ENCODE peak calls at places on chromosomes 11 and 22, in eight cellular contexts. B is HepG2; O is NCI-H526; K is LoVo; M is posterior vena cava; G is NCI-H1417; L is stimulated activated CD4-positive, alpha-beta T cell treated with anti-CD3 and anti-CD28 coated beads, Interleukin-12 subunit alpha, Interleukin-12 subunit beta, amount 100 ng/mL, for 4 hours; F is left colon. Y is an unnamed sample.

GRCh38 chr11:133191931-133192330 is 340.4 kb downstream of the OPCML start:
- DNase-seq in B (no peak), O (no peak), K (no peak), M (no peak), G (no peak), L (no peak), F (no peak), Y (no peak)

GRCh38 chr11:114928260-114928870 is 250.0 kb downstream of the NXPE2 start:
- DNase-seq in B (no peak), O (no peak), K (no peak), M (no peak), G (no peak), L (no peak), F (no peak), Y (no peak)

GRCh38 chr11:22795914-22796313 is 33.7 kb downstream of the SVIP start:
- DNase-seq in B (no peak), O (no peak), K (no peak), M (no peak), G (no peak), L (no peak), F (no peak), Y (no peak)

GRCh38 chr11:11545285-11546275 is 76.2 kb downstream of the GALNT18 start:
- DNase-seq in B (no peak), O (no peak), K (no peak), M (no peak), G (no peak), L (no peak), F (no peak), Y (no peak)

GRCh38 chr11:119120639-119121007 is 757 bp upstream of the HINFP start:
- DNase-seq in B (no peak), O (peak), K (no peak), M (no peak), G (peak), L (no peak), F (no peak), Y (no peak)

GRCh38 chr11:11949482-11949881 is 58.9 kb downstream of the DKK3 start:
- DNase-seq in B (no peak), O (no peak), K (no peak), M (no peak), G (no peak), L (no peak), F (no peak), Y (no peak)

GRCh38 chr11:59145534-59145933 is 2.9 kb downstream of the FAM111A start:
- DNase-seq in B (no peak), O (no peak), K (no peak), M (no peak), G (no peak), L (no peak), F (no peak), Y (peak)

GRCh38 chr22:46012881-46013281 is 35.9 kb upstream of the WNT7B start:
- DNase-seq in B (no peak), O (no peak), K (no peak), M (peak), G (no peak), L (no peak), F (peak), Y (no peak)

GRCh38 chr22:19799322-19800190 is 39.0 kb downstream of the TBX1 start:
- DNase-seq in B (no peak), O (no peak), K (no peak), M (peak), G (no peak), L (no peak), F (no peak), Y (no peak)

GRCh38 chr22:21443057-21443734 is 24.0 kb upstream of the TMEM191C start:
- DNase-seq in B (no peak), O (no peak), K (no peak), M (peak), G (no peak), L (no peak), F (peak), Y (no peak)

GRCh38 chr11:14007566-14007965 is 45.0 kb downstream of the SPON1 start:
- DNase-seq in B (no peak), O (no peak), K (no peak), M (no peak), G (no peak), L (no peak), F (no peak), Y (no peak)

GRCh38 chr11:94597896-94598295 is 30.7 kb downstream of the PIWIL4 start:
- DNase-seq in B (peak), O (peak), K (no peak), M (no peak), G (no peak), L (no peak), F (no peak), Y (peak)

GRCh38 chr22:37507731-37508130 is 11.5 kb downstream of the CARD10 start:
- DNase-seq in B (no peak), O (no peak), K (no peak), M (no peak), G (no peak), L (no peak), F (peak), Y (no peak)

GRCh38 chr22:32328306-32329201 is 29.1 kb upstream of the RFPL3 start:
- DNase-seq in B (no peak), O (no peak), K (no peak), M (peak), G (no peak), L (no peak), F (no peak), Y (no peak)

GRCh38 chr11:6204708-6205107 is 649 bp upstream of the C11orf42 start:
- DNase-seq in B (peak), O (no peak), K (no peak), M (no peak), G (no peak), L (no peak), F (no peak), Y (peak)

GRCh38 chr11:3225159-3225758 is 6.6 kb upstream of the MRGPRG start:
- DNase-seq in B (no peak), O (no peak), K (no peak), M (peak), G (no peak), L (no peak), F (no peak), Y (no peak)

GRCh38 chr11:102252339-102252891 is 64.9 kb upstream of the BIRC3 start:
- DNase-seq in B (no peak), O (no peak), K (no peak), M (no peak), G (no peak), L (no peak), F (no peak), Y (no peak)

GRCh38 chr11:42647993-42648392 is 663.8 kb upstream of the API5 start:
- DNase-seq in B (no peak), O (no peak), K (no peak), M (no peak), G (no peak), L (no peak), F (no peak), Y (no peak)

GRCh38 chr11:824292-824880 is 3.3 kb upstream of the CRACR2B start:
- DNase-seq in B (no peak), O (peak), K (no peak), M (no peak), G (peak), L (no peak), F (peak), Y (no peak)

GRCh38 chr11:8263109-8263768 is 439 bp downstream of the LMO1 start:
- DNase-seq in B (no peak), O (peak), K (no peak), M (peak), G (peak), L (no peak), F (peak), Y (no peak)

GRCh38 chr11:120025606-120026335 is 112.1 kb downstream of the TRIM29 start:
- DNase-seq in B (no peak), O (no peak), K (no peak), M (peak), G (no peak), L (no peak), F (no peak), Y (no peak)

GRCh38 chr11:131118247-131118646 is 202.0 kb upstream of the SNX19 start:
- DNase-seq in B (no peak), O (peak), K (no peak), M (no peak), G (no peak), L (no peak), F (no peak), Y (no peak)

GRCh38 chr22:19463491-19464469 is 15.2 kb downstream of the UFD1 start:
- DNase-seq in B (no peak), O (no peak), K (no peak), M (no peak), G (no peak), L (no peak), F (no peak), Y (no peak)

GRCh38 chr22:33848251-33848650 is 72.0 kb downstream of the LARGE1 start:
- DNase-seq in B (no peak), O (no peak), K (no peak), M (no peak), G (no peak), L (no peak), F (no peak), Y (no peak)

GRCh38 chr11:65425971-65426838 is 3.6 kb downstream of the NEAT1 start:
- DNase-seq in B (no peak), O (no peak), K (peak), M (no peak), G (no peak), L (no peak), F (peak), Y (peak)

GRCh38 chr22:19292262-19293230 is 1.0 kb upstream of the CLTCL1 start:
- DNase-seq in B (no peak), O (peak), K (no peak), M (no peak), G (peak), L (no peak), F (peak), Y (peak)